ENCODE peak calls at places on chromosome 16, in seven cellular contexts. Z is lower leg skin; R is NCI-H1105; Q is bronchial epithelial cell; O is ACHN; I is RWPE1; W is naive thymus-derived CD4-positive, alpha-beta T cell. H is an unnamed sample.

GRCh38 chr16:20510323-20510722 is 59.0 kb downstream of the ACSM2A start:
- DNase-seq in Z (no peak), R (no peak), Q (no peak), O (no peak), I (no peak), W (no peak), H (no peak)

GRCh38 chr16:50311891-50312501 is 45.6 kb downstream of the ADCY7 start:
- DNase-seq in Z (peak), R (no peak), Q (no peak), O (no peak), I (no peak), W (no peak), H (no peak)

GRCh38 chr16:81873843-81874752 is 95.0 kb downstream of the PLCG2 start:
- DNase-seq in Z (no peak), R (no peak), Q (peak), O (peak), I (peak), W (peak), H (no peak)

GRCh38 chr16:20166531-20167235 is 93.0 kb upstream of the GPR139 start:
- DNase-seq in Z (no peak), R (no peak), Q (no peak), O (peak), I (no peak), W (no peak), H (no peak)

GRCh38 chr16:57509231-57509923 is 23.1 kb upstream of the DOK4 start:
- DNase-seq in Z (no peak), R (no peak), Q (no peak), O (no peak), I (no peak), W (no peak), H (no peak)

GRCh38 chr16:16100631-16101030 is 122.7 kb downstream of the ABCC6 start:
- DNase-seq in Z (no peak), R (no peak), Q (no peak), O (no peak), I (no peak), W (no peak), H (no peak)

GRCh38 chr16:46591257-46591656 is 29.9 kb downstream of the SHCBP1 start:
- DNase-seq in Z (no peak), R (no peak), Q (no peak), O (no peak), I (no peak), W (no peak), H (no peak)

GRCh38 chr16:87855852-87856715 is 13.2 kb downstream of the SLC7A5 start:
- DNase-seq in Z (peak), R (no peak), Q (no peak), O (no peak), I (no peak), W (no peak), H (no peak)

GRCh38 chr16:58509256-58510096 is 5.8 kb upstream of the SETD6 start:
- DNase-seq in Z (peak), R (no peak), Q (no peak), O (no peak), I (no peak), W (no peak), H (no peak)

GRCh38 chr16:25065899-25066298 is 45.6 kb upstream of the LCMT1 start:
- DNase-seq in Z (no peak), R (no peak), Q (no peak), O (no peak), I (no peak), W (no peak), H (no peak)

GRCh38 chr16:56269824-56270684 is 78.8 kb downstream of the GNAO1 start:
- DNase-seq in Z (no peak), R (no peak), Q (no peak), O (no peak), I (no peak), W (no peak), H (no peak)

GRCh38 chr16:85782476-85782875 is 16.9 kb downstream of the EMC8 start:
- DNase-seq in Z (no peak), R (no peak), Q (no peak), O (no peak), I (no peak), W (no peak), H (no peak)

GRCh38 chr16:20774703-20775362 is 11.0 kb downstream of the ACSM3 start:
- DNase-seq in Z (no peak), R (no peak), Q (peak), O (peak), I (peak), W (peak), H (no peak)

GRCh38 chr16:89185062-89185751 is 13.7 kb downstream of the CDH15 start:
- DNase-seq in Z (no peak), R (no peak), Q (no peak), O (no peak), I (no peak), W (peak), H (no peak)

GRCh38 chr16:81319221-81319912 is 4.6 kb downstream of the GAN start:
- DNase-seq in Z (no peak), R (no peak), Q (peak), O (peak), I (peak), W (no peak), H (no peak)

GRCh38 chr16:10579965-10580918 is at the start of gene EMP2:
- DNase-seq in Z (peak), R (peak), Q (peak), O (peak), I (peak), W (no peak), H (no peak)

GRCh38 chr16:81524382-81524781 is 79.8 kb downstream of the CMIP start:
- DNase-seq in Z (no peak), R (no peak), Q (no peak), O (no peak), I (no peak), W (no peak), H (no peak)

GRCh38 chr16:13064821-13065220 is 163.4 kb downstream of the SHISA9 start:
- DNase-seq in Z (peak), R (no peak), Q (no peak), O (no peak), I (no peak), W (no peak), H (no peak)

GRCh38 chr16:89004209-89004831 is 27.3 kb upstream of the CBFA2T3 start:
- DNase-seq in Z (no peak), R (no peak), Q (no peak), O (no peak), I (no peak), W (peak), H (no peak)

GRCh38 chr16:86343111-86343642 is 167.2 kb upstream of the FOXF1 start:
- DNase-seq in Z (no peak), R (no peak), Q (no peak), O (no peak), I (no peak), W (no peak), H (no peak)

GRCh38 chr16:30065943-30066881 is 652 bp downstream of the ALDOA start:
- DNase-seq in Z (no peak), R (no peak), Q (peak), O (peak), I (peak), W (no peak), H (no peak)

GRCh38 chr16:4517812-4518211 is 20.8 kb downstream of the CDIP1 start:
- DNase-seq in Z (no peak), R (no peak), Q (no peak), O (peak), I (no peak), W (no peak), H (no peak)

GRCh38 chr16:24966599-24966998 is 48.6 kb downstream of the ARHGAP17 start:
- DNase-seq in Z (no peak), R (no peak), Q (no peak), O (no peak), I (no peak), W (no peak), H (no peak)

GRCh38 chr16:53084736-53085538 is 30.1 kb downstream of the CHD9 start:
- DNase-seq in Z (no peak), R (no peak), Q (no peak), O (no peak), I (no peak), W (no peak), H (no peak)

GRCh38 chr16:31476305-31477219 is 4.6 kb downstream of the TGFB1I1 start:
- DNase-seq in Z (peak), R (no peak), Q (no peak), O (no peak), I (no peak), W (peak), H (peak)

GRCh38 chr16:51040637-51041036 is 110.4 kb downstream of the SALL1 start:
- DNase-seq in Z (no peak), R (no peak), Q (no peak), O (no peak), I (no peak), W (no peak), H (no peak)

GRCh38 chr16:66661210-66661560 is 35.4 kb downstream of the CMTM4 start:
- DNase-seq in Z (peak), R (no peak), Q (no peak), O (peak), I (no peak), W (no peak), H (no peak)

GRCh38 chr16:69171325-69172095 is 15.5 kb upstream of the SNTB2 start:
- DNase-seq in Z (peak), R (no peak), Q (no peak), O (no peak), I (no peak), W (no peak), H (no peak)

GRCh38 chr16:85798901-85799496 is 345 bp downstream of the EMC8 start:
- DNase-seq in Z (no peak), R (no peak), Q (peak), O (peak), I (peak), W (no peak), H (no peak)

GRCh38 chr16:8795818-8796217 is 1.6 kb downstream of the TMEM186 start:
- DNase-seq in Z (no peak), R (no peak), Q (no peak), O (no peak), I (no peak), W (no peak), H (no peak)

GRCh38 chr16:75043175-75043937 is 44.5 kb downstream of the ZNRF1 start:
- DNase-seq in Z (peak), R (no peak), Q (no peak), O (no peak), I (no peak), W (no peak), H (no peak)

GRCh38 chr16:89142474-89143197 is 28.9 kb upstream of the CDH15 start:
- DNase-seq in Z (no peak), R (no peak), Q (no peak), O (no peak), I (no peak), W (no peak), H (no peak)

GRCh38 chr16:1003551-1004347 is 22.2 kb downstream of the SOX8 start:
- DNase-seq in Z (no peak), R (no peak), Q (no peak), O (peak), I (no peak), W (peak), H (no peak)

GRCh38 chr16:3487521-3488410 is 7.5 kb downstream of the C16orf90 start:
- DNase-seq in Z (no peak), R (no peak), Q (no peak), O (no peak), I (no peak), W (no peak), H (no peak)

H was measured in stimulated activated CD4-positive, alpha-beta T cell treated with anti-CD3 and anti-CD28 coated beads, TNF-alpha, amount 100 ng/mL, for 1 hour.